ENCODE peak calls at places on chromosomes 7 and 10, in eight cellular contexts. Q is kidney tubule cell, B is heart right ventricle, G is transverse colon, C is neural progenitor cell, I is GM06990, W is lower leg skin, F is GM04504. O is an unnamed sample.

GRCh38 chr10:90328896-90329295 is 528.9 kb downstream of the HTR7 start:
- DNase-seq in C (peak; percentile 42), W (no peak), I (no peak), B (no peak), Q (no peak), F (no peak), G (no peak), O (no peak)

GRCh38 chr7:1651031-1651446 is 19.0 kb upstream of the ELFN1 start:
- DNase-seq in G (no peak), Q (no peak), F (no peak), I (no peak), C (no peak), W (no peak), B (no peak), O (no peak)

GRCh38 chr7:63073736-63074135 is 924.9 kb upstream of the ZNF722 start:
- DNase-seq in W (peak; percentile 3), Q (no peak), G (no peak), I (no peak), F (no peak), C (no peak), B (no peak), O (no peak)

GRCh38 chr10:117096559-117097201 is 41.4 kb downstream of the VAX1 start:
- DNase-seq in W (no peak), Q (no peak), C (peak; percentile 74), B (no peak), G (no peak), F (no peak), I (no peak), O (no peak)

GRCh38 chr7:98105942-98106544 is 619 bp upstream of the LMTK2 start:
- DNase-seq in C (peak; percentile 28), G (peak; percentile 64), B (no peak), I (no peak), Q (peak; percentile 88), W (peak; percentile 21), F (no peak), O (peak; percentile 54)

GRCh38 chr10:132306951-132307751 is 599 bp downstream of the STK32C start:
- DNase-seq in B (peak; percentile 52), Q (peak; percentile 74), I (no peak), G (peak; percentile 43), W (no peak), C (peak; percentile 76), F (no peak), O (peak; percentile 61)

GRCh38 chr10:62083868-62084267 is 182.4 kb downstream of the ARID5B start:
- DNase-seq in B (peak; percentile 42), G (peak; percentile 42), W (peak; percentile 67), C (no peak), I (no peak), F (no peak), Q (peak; percentile 44), O (peak; percentile 29)

GRCh38 chr10:133061296-133062038 is 26.3 kb upstream of the ADGRA1 start:
- DNase-seq in Q (no peak), F (no peak), I (no peak), C (no peak), B (no peak), G (no peak), W (no peak), O (no peak)

GRCh38 chr7:149831730-149832219 is 6.4 kb upstream of the ZNF862 start:
- DNase-seq in W (no peak), B (no peak), F (no peak), G (no peak), C (no peak), I (no peak), Q (no peak), O (no peak)

GRCh38 chr10:48976208-48976607 is 36.6 kb upstream of the LRRC18 start:
- DNase-seq in C (peak; percentile 27), Q (peak; percentile 55), B (no peak), W (no peak), I (no peak), F (no peak), G (no peak), O (no peak)

GRCh38 chr7:33420311-33420710 is 290.9 kb downstream of the BBS9 start:
- DNase-seq in I (no peak), G (no peak), F (no peak), W (no peak), C (no peak), B (no peak), Q (no peak), O (no peak)

O was measured in left colon.